ENCODE peak calls at places on chromosomes 16 and 17, in seven cellular contexts. J, O, X, H, A, Y and Q are unnamed samples.

GRCh38 chr17:35731932-35732805 is 730 bp downstream of the RASL10B start:
- DNase-seq in X (no peak), O (no peak), H (no peak), A (no peak), J (no peak), Y (no peak), Q (no peak)

GRCh38 chr16:63005356-63005755 is 969.1 kb upstream of the CDH8 start:
- DNase-seq in J (no peak), X (no peak), Y (no peak), H (no peak), A (no peak), O (no peak), Q (no peak)

GRCh38 chr16:27222499-27223225 is 19.3 kb downstream of the KDM8 start:
- DNase-seq in Y (peak), A (no peak), X (peak), J (no peak), H (no peak), O (no peak), Q (no peak)

GRCh38 chr17:71260366-71260765 is 860.5 kb upstream of the SOX9 start:
- DNase-seq in Y (no peak), X (peak), H (no peak), A (no peak), O (no peak), J (no peak), Q (no peak)

GRCh38 chr16:24070851-24071250 is 185.3 kb upstream of the CACNG3 start:
- DNase-seq in O (peak), A (no peak), J (peak), Y (peak), X (peak), H (peak), Q (peak)

GRCh38 chr17:72411124-72411563 is 290.3 kb downstream of the SOX9 start:
- DNase-seq in H (no peak), J (no peak), O (no peak), A (no peak), X (peak), Y (no peak), Q (no peak)

GRCh38 chr16:80167657-80168056 is 373.1 kb upstream of the DYNLRB2 start:
- DNase-seq in O (no peak), A (no peak), H (no peak), J (no peak), X (no peak), Y (no peak), Q (no peak)

GRCh38 chr16:48958681-48959080 is 323.0 kb downstream of the CBLN1 start:
- DNase-seq in Y (no peak), A (no peak), H (no peak), O (no peak), J (no peak), X (no peak), Q (no peak)

GRCh38 chr17:55668581-55668980 is 54.1 kb downstream of the TMEM100 start:
- DNase-seq in A (no peak), H (no peak), X (no peak), J (no peak), Y (no peak), O (no peak), Q (no peak)

GRCh38 chr17:17376362-17376761 is 73.2 kb downstream of the NT5M start:
- DNase-seq in J (peak), X (peak), H (no peak), A (no peak), O (no peak), Y (peak), Q (peak)

GRCh38 chr16:84347161-84347560 is 21.2 kb upstream of the ATP2C2 start:
- DNase-seq in Y (no peak), J (no peak), H (no peak), X (no peak), O (no peak), A (no peak), Q (no peak)

GRCh38 chr16:82042144-82042543 is 7.1 kb downstream of the HSD17B2 start:
- DNase-seq in O (no peak), X (no peak), A (no peak), Y (no peak), H (no peak), J (no peak), Q (no peak)

GRCh38 chr16:765971-766819 is 5.7 kb downstream of the MSLN start:
- DNase-seq in H (no peak), X (no peak), J (no peak), Y (no peak), A (no peak), O (no peak), Q (no peak)

GRCh38 chr16:88976359-88977027 is 514 bp downstream of the CBFA2T3 start:
- DNase-seq in H (no peak), Y (no peak), A (no peak), J (no peak), X (no peak), O (no peak), Q (no peak)